ENCODE peak calls at places on chromosomes 6 and 20, in nine cellular contexts. C is vagina, S is sigmoid colon, V is GM23338, W is spleen, X is stomach, Y is esophagus muscularis mucosa, G is breast epithelium, B is HCT116. Q is an unnamed sample.

GRCh38 chr20:51656726-51657260 is 111.4 kb downstream of the ATP9A start:
- DNase-seq in C (no peak), S (no peak), V (no peak), W (no peak), X (no peak), Y (no peak), G (no peak), B (no peak), Q (no peak)

GRCh38 chr6:2810092-2810671 is 31.5 kb downstream of the SERPINB1 start:
- DNase-seq in C (no peak), S (no peak), V (no peak), W (no peak), X (peak), Y (peak), G (no peak), B (peak), Q (no peak)

GRCh38 chr20:37394543-37395410 is 48.8 kb downstream of the SRC start:
- DNase-seq in C (no peak), S (no peak), V (no peak), W (peak), X (no peak), Y (no peak), G (no peak), B (no peak), Q (no peak)

GRCh38 chr6:3808759-3809514 is 40.2 kb upstream of the FAM50B start:
- DNase-seq in C (no peak), S (peak), V (no peak), W (no peak), X (peak), Y (no peak), G (no peak), B (peak), Q (peak)

GRCh38 chr6:109000289-109000688 is 94.4 kb downstream of the SESN1 start:
- DNase-seq in C (no peak), S (no peak), V (no peak), W (no peak), X (no peak), Y (no peak), G (no peak), B (no peak), Q (no peak)

GRCh38 chr6:111701146-111701545 is 95.5 kb upstream of the TRAF3IP2 start:
- DNase-seq in C (no peak), S (no peak), V (no peak), W (no peak), X (no peak), Y (no peak), G (no peak), B (no peak), Q (no peak)

GRCh38 chr6:142845624-142846458 is 99.1 kb downstream of the HIVEP2 start:
- DNase-seq in C (no peak), S (peak), V (peak), W (peak), X (peak), Y (no peak), G (peak), B (peak), Q (peak)

GRCh38 chr20:34069341-34070078 is 42.5 kb downstream of the EIF2S2 start:
- DNase-seq in C (no peak), S (peak), V (peak), W (no peak), X (peak), Y (peak), G (peak), B (peak), Q (peak)

GRCh38 chr6:168147205-168147738 is 68.3 kb upstream of the FRMD1 start:
- DNase-seq in C (peak), S (no peak), V (no peak), W (no peak), X (no peak), Y (peak), G (no peak), B (no peak), Q (no peak)

GRCh38 chr20:21102252-21102609 is 3.9 kb downstream of the LINC00237 start:
- DNase-seq in C (no peak), S (no peak), V (peak), W (no peak), X (no peak), Y (peak), G (no peak), B (no peak), Q (no peak)

GRCh38 chr20:45343445-45343866 is 4.8 kb downstream of the SDC4 start:
- DNase-seq in C (no peak), S (no peak), V (no peak), W (no peak), X (peak), Y (no peak), G (no peak), B (no peak), Q (no peak)

GRCh38 chr20:46939031-46939430 is 44.4 kb downstream of the EYA2 start:
- DNase-seq in C (no peak), S (no peak), V (peak), W (no peak), X (no peak), Y (no peak), G (no peak), B (peak), Q (peak)

GRCh38 chr20:63032861-63033634 is 26.3 kb upstream of the BHLHE23 start:
- DNase-seq in C (no peak), S (peak), V (peak), W (peak), X (no peak), Y (no peak), G (no peak), B (no peak), Q (no peak)

GRCh38 chr6:7224726-7225125 is 88.3 kb downstream of the SSR1 start:
- DNase-seq in C (peak), S (no peak), V (no peak), W (no peak), X (no peak), Y (no peak), G (no peak), B (no peak), Q (no peak)

GRCh38 chr20:38982291-38982690 is 20.1 kb downstream of the DHX35 start:
- DNase-seq in C (no peak), S (no peak), V (no peak), W (no peak), X (no peak), Y (no peak), G (no peak), B (no peak), Q (no peak)

GRCh38 chr20:38987777-38988176 is 25.6 kb downstream of the DHX35 start:
- DNase-seq in C (no peak), S (no peak), V (peak), W (no peak), X (no peak), Y (no peak), G (no peak), B (no peak), Q (no peak)

GRCh38 chr20:38986663-38987062 is 24.5 kb downstream of the DHX35 start:
- DNase-seq in C (no peak), S (no peak), V (no peak), W (no peak), X (no peak), Y (no peak), G (no peak), B (no peak), Q (no peak)

GRCh38 chr20:38985060-38985459 is 22.9 kb downstream of the DHX35 start:
- DNase-seq in C (no peak), S (no peak), V (no peak), W (no peak), X (no peak), Y (no peak), G (no peak), B (no peak), Q (no peak)

GRCh38 chr20:38985603-38986170 is 23.5 kb downstream of the DHX35 start:
- DNase-seq in C (no peak), S (no peak), V (no peak), W (no peak), X (no peak), Y (no peak), G (no peak), B (no peak), Q (peak)
- H3K4me3 ChIP-seq in C (no peak), S (no peak), V (no peak), W (no peak), X (no peak), Y (peak), G (no peak), B (no peak), Q (no peak)

DNA sequence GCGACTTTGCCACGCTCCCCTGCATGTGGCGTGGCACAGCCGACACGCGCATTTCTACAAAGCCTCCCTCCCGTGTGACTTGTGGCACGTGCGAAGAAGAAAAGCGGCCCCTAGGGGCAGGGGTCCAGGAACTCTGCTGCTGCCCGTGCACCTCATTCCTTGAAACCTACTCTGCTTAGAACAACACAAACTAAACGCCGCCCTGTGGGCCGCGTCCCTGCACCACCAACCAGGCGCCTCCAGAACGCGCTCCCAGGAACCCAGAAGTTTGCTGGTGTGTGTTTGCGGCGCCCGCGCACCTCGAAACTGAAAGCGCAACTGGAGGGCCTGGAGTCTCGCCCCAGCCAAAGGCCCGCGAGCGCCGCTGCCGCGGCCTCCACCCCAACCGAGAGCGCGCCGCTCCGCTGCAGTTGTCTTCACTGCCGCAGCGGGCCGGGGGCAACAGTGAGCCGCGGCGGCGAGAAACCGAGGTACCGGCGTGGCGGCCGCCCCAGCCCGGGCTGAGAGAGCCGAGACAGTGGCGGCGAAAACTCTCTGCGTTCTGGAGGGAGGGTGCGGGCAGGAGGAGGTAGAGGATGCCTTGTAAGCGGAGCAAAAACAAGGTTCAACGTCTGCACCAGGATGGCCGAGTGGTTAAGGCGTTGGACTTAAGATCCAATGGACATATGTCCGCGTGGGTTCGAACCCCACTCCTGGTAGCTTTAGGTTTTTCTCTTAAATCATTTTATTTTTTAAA is 65.8 kb downstream of the STX11 start:
- DNase-seq in C (no peak), S (peak), V (peak), W (peak), X (peak), Y (peak), G (peak), B (peak), Q (peak)
- TF ChIP-seq POLR2AphosphoS5 in C (peak), S (peak), V (no peak), W (peak), X (peak), Y (peak), G (peak), B (peak), Q (peak)

GRCh38 chr6:22141271-22141745 is 155.5 kb downstream of the PRL start:
- DNase-seq in C (no peak), S (no peak), V (no peak), W (no peak), X (no peak), Y (no peak), G (no peak), B (no peak), Q (peak)
- H3K4me3 ChIP-seq in C (no peak), S (no peak), V (no peak), W (no peak), X (no peak), Y (no peak), G (no peak), B (no peak), Q (no peak)

GRCh38 chr20:31515072-31515774 is 981 bp downstream of the HM13 start:
- DNase-seq in C (no peak), S (no peak), V (no peak), W (no peak), X (no peak), Y (no peak), G (no peak), B (no peak), Q (no peak)

GRCh38 chr20:31515775-31516107 is 1.5 kb downstream of the HM13 start:
- DNase-seq in C (no peak), S (no peak), V (peak), W (no peak), X (no peak), Y (no peak), G (no peak), B (no peak), Q (no peak)

GRCh38 chr20:31516166-31516565 is 1.9 kb downstream of the HM13 start:
- DNase-seq in C (no peak), S (no peak), V (no peak), W (no peak), X (no peak), Y (no peak), G (no peak), B (no peak), Q (no peak)

GRCh38 chr20:31516651-31517050 is 2.4 kb downstream of the HM13 start:
- DNase-seq in C (no peak), S (no peak), V (no peak), W (no peak), X (no peak), Y (no peak), G (no peak), B (no peak), Q (no peak)

GRCh38 chr20:31517373-31517772 is 3.1 kb downstream of the HM13 start:
- DNase-seq in C (no peak), S (no peak), V (peak), W (no peak), X (peak), Y (no peak), G (no peak), B (peak), Q (peak)
- TF ChIP-seq POLR2AphosphoS5 in C (no peak), S (no peak), V (no peak), W (no peak), X (peak), Y (no peak), G (no peak), B (peak), Q (no peak)

GRCh38 chr20:17848649-17849048 is 119.9 kb downstream of the SNX5 start:
- DNase-seq in C (no peak), S (no peak), V (no peak), W (no peak), X (no peak), Y (no peak), G (no peak), B (no peak), Q (no peak)
- H3K4me3 ChIP-seq in C (no peak), S (no peak), V (no peak), W (no peak), X (no peak), Y (no peak), G (no peak), B (no peak), Q (no peak)

GRCh38 chr6:122107256-122107655 is 292.2 kb upstream of the HSF2 start:
- DNase-seq in C (no peak), S (no peak), V (no peak), W (no peak), X (no peak), Y (no peak), G (no peak), B (no peak), Q (no peak)
- TF ChIP-seq POLR2AphosphoS5 in C (no peak), S (no peak), V (no peak), W (no peak), X (no peak), Y (no peak), G (no peak), B (no peak), Q (no peak)

Q was measured in endothelial cell of umbilical vein.